ENCODE peak calls at places on chromosomes 5 and 9, in six cellular contexts. A is coronary artery; S is gastrocnemius medialis; G is heart left ventricle; L is body of pancreas; H is CD4-positive, alpha-beta memory T cell. J is an unnamed sample.

GRCh38 chr9:129146441-129146933 is 31.6 kb downstream of the IER5L start:
- DNase-seq in A (peak), S (no peak), G (peak), L (no peak), H (no peak), J (no peak)

GRCh38 chr5:142095651-142096330 is 12.8 kb upstream of the NDFIP1 start:
- DNase-seq in A (no peak), S (peak), G (no peak), L (peak), H (peak), J (no peak)

GRCh38 chr5:72246239-72246580 is 73.8 kb downstream of the MRPS27 start:
- DNase-seq in A (no peak), S (no peak), G (no peak), L (no peak), H (no peak), J (no peak)

GRCh38 chr9:131304676-131305366 is 15.3 kb downstream of the PLPP7 start:
- DNase-seq in A (no peak), S (no peak), G (no peak), L (no peak), H (no peak), J (no peak)

GRCh38 chr5:35012365-35012764 is 35.4 kb downstream of the AGXT2 start:
- DNase-seq in A (no peak), S (no peak), G (no peak), L (no peak), H (no peak), J (no peak)

GRCh38 chr9:124498040-124498439 is 9.2 kb downstream of the NR5A1 start:
- DNase-seq in A (no peak), S (no peak), G (no peak), L (no peak), H (no peak), J (no peak)

GRCh38 chr9:86624616-86625015 is 270.4 kb upstream of the TUT7 start:
- DNase-seq in A (no peak), S (no peak), G (no peak), L (no peak), H (no peak), J (no peak)

GRCh38 chr5:6714221-6715041 is 1.2 kb downstream of the TENT4A start:
- DNase-seq in A (no peak), S (no peak), G (peak), L (peak), H (peak), J (peak)

GRCh38 chr9:128396970-128397613 is 23.6 kb upstream of the CERCAM start:
- DNase-seq in A (no peak), S (peak), G (no peak), L (no peak), H (no peak), J (no peak)

GRCh38 chr9:437066-438015 is 222.7 kb downstream of the DOCK8 start:
- DNase-seq in A (no peak), S (no peak), G (no peak), L (no peak), H (no peak), J (no peak)
- H3K27ac ChIP-seq in A (peak), S (no peak), G (no peak), L (peak), H (no peak), J (peak)

GRCh38 chr9:136944519-136945332 is at the start of the genes C8G and FBXW5:
- DNase-seq in A (peak), S (peak), G (peak), L (peak), H (peak), J (peak)
- H3K27ac ChIP-seq in A (peak), S (peak), G (peak), L (peak), H (peak), J (peak)

GRCh38 chr5:139667730-139668063 is 19.5 kb downstream of the CXXC5 start:
- DNase-seq in A (no peak), S (no peak), G (no peak), L (peak), H (no peak), J (no peak)
- H3K27ac ChIP-seq in A (peak), S (peak), G (peak), L (peak), H (no peak), J (peak)

DNA sequence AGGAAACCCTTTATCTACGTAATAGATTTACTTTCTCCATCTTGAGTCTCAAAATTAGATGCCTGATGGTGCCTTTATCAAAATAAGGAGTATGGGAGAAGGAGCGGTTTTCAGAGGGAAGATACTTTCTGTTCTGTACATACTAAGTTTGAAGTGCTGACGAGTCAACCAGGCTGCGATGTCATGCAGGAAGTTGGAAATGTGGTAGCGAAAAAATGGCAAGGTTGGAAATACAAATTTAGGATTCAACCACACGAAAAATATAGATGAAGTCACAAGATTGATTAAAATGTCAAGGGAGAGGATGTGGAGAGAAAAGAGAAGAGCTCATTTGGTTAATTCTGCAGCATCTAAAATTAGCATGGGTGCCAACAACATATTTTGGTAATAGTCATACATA is 129.5 kb downstream of the FOXD1 start:
- DNase-seq in A (no peak), S (no peak), G (no peak), L (no peak), H (no peak), J (no peak)
- H3K27ac ChIP-seq in A (no peak), S (no peak), G (no peak), L (no peak), H (no peak), J (no peak)

DNA sequence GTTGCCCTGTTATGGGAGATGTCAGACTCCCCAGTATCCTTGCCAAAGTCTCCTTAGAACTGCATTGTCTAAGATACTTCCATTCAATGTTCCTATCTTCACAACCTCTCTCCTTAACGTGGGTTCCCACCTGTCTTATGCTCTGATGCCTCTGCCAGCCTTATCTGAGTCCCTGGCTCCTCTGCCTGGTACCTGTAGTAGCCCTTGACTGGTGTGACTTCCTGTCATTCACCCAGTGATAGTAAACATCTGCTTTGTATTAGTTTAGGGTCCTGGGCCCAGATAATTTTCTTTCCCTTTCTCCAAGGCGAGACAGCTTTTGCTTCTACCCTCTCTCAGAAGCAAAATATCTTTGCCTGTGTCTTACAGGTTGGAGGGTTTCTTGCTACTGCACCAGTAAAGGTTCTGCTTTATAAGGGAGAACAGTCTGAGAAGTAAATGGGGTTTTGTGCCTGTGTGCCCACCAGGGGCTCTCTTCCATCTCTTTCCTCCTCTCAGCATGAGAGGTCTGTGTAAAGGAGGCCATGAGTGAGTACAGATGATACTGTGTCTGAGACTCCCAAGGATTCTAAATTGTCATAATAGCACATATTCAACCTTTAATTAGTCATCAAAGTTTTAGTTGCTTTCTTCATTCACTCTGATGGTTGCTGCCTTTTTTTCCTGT is 220.8 kb downstream of the PRR16 start:
- DNase-seq in A (no peak), S (no peak), G (no peak), L (no peak), H (no peak), J (no peak)
- H3K27ac ChIP-seq in A (no peak), S (no peak), G (no peak), L (no peak), H (no peak), J (no peak)

DNA sequence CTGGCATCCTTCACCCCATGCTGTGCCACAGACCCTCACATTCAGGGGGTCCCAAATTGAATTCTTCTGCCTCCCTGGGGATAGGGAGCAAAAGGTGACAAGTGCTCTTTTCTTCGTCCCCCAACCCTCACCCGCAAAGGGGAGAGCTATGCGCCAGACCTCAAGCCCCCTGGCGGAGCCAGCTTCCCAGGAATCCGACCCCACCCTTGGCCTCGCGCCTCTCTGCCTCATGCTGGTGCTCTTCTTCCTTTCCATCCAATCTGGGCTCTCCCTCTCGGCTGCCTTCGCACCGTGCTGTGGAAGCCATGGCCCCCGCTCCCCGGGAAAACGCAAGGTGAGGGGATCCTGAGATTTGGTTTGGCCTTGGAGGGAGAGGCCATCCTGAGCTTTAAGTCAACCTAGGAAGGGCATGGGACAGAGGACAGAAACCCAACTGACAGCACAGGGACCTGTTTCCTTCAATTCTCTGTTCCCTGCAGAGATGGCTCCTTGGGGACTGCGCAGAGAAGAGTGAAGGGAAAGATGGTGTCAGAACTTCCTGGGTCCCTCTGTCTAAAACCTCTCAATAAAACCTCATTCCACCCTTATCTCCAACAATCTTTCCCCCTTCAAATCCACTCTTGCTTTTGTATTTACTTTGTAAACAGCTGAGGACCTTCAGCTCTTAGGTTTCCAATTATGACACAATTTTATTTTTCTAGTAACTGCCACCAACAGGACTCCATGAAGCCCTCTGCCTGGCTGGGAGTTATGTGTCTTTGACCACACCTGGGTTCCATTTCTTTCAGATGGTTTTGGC is 36.3 kb upstream of the CRB2 start:
- DNase-seq in A (no peak), S (no peak), G (peak), L (no peak), H (no peak), J (no peak)
- H3K27ac ChIP-seq in A (no peak), S (no peak), G (no peak), L (no peak), H (no peak), J (peak)

GRCh38 chr9:37969558-37970300 is 65.8 kb upstream of the SLC25A51 start:
- DNase-seq in A (no peak), S (no peak), G (peak), L (peak), H (no peak), J (no peak)
- H3K27ac ChIP-seq in A (no peak), S (no peak), G (no peak), L (peak), H (no peak), J (no peak)

GRCh38 chr9:32525506-32525905 is 490 bp downstream of the RIGI start:
- DNase-seq in A (no peak), S (no peak), G (no peak), L (no peak), H (no peak), J (no peak)
- H3K27ac ChIP-seq in A (peak), S (peak), G (peak), L (peak), H (peak), J (peak)

GRCh38 chr9:133140174-133140505 is 19.1 kb upstream of the RALGDS start:
- DNase-seq in A (no peak), S (no peak), G (no peak), L (no peak), H (no peak), J (no peak)
- H3K27ac ChIP-seq in A (no peak), S (peak), G (no peak), L (no peak), H (peak), J (no peak)